ENCODE peak calls at places on chromosomes 13 and 19, in four cellular contexts. X is stimulated activated CD4-positive, alpha-beta T cell treated with anti-CD3 and anti-CD28 coated beads, Interleukin-4, amount 100 ng/mL, for 1 hour; T is iris pigment epithelial cell; M is glutamatergic neuron. F is an unnamed sample.

GRCh38 chr19:1057185-1057857 is 9.6 kb upstream of the ARHGAP45 start:
- DNase-seq in M (no peak), X (peak), T (peak), F (no peak)

GRCh38 chr13:36033035-36033434 is 98.1 kb downstream of the DCLK1 start:
- DNase-seq in M (no peak), X (no peak), T (no peak), F (no peak)

GRCh38 chr19:6891761-6892385 is 4.5 kb downstream of the ADGRE1 start:
- DNase-seq in T (no peak), X (no peak), M (no peak), F (no peak)

GRCh38 chr13:27969073-27969865 is at the start of gene CDX2:
- DNase-seq in M (peak), X (no peak), T (no peak), F (peak)

GRCh38 chr13:44470623-44471562 is 97.3 kb downstream of the SERP2 start:
- DNase-seq in M (no peak), T (peak), X (no peak), F (no peak)

GRCh38 chr13:100154835-100155463 is 66.1 kb downstream of the PCCA start:
- DNase-seq in T (no peak), X (no peak), M (no peak), F (no peak)

GRCh38 chr19:38904463-38905185 is 4.9 kb downstream of the NFKBIB start:
- DNase-seq in M (no peak), T (no peak), X (no peak), F (no peak)

GRCh38 chr13:75430618-75431209 is 51.3 kb downstream of the TBC1D4 start:
- DNase-seq in T (no peak), M (no peak), X (no peak), F (no peak)

GRCh38 chr13:114145256-114145655 is 12.8 kb upstream of the RASA3 start:
- DNase-seq in T (no peak), M (peak), X (peak), F (peak)

GRCh38 chr13:113796211-113796875 is 37.3 kb downstream of the TMEM255B start:
- DNase-seq in M (no peak), T (no peak), X (no peak), F (no peak)

GRCh38 chr19:3783660-3784584 is 2.3 kb downstream of the MATK start:
- DNase-seq in M (peak), X (peak), T (no peak), F (peak)

GRCh38 chr19:4369109-4369887 is 25.9 kb downstream of the MPND start:
- DNase-seq in X (peak), M (no peak), T (peak), F (no peak)

GRCh38 chr19:30373593-30373992 is 1.4 kb downstream of the ZNF536 start:
- DNase-seq in T (no peak), M (no peak), X (no peak), F (no peak)

GRCh38 chr13:45705145-45705695 is 3.1 kb downstream of the CBY2 start:
- DNase-seq in M (no peak), T (no peak), X (no peak), F (no peak)

GRCh38 chr19:49492573-49493411 is 3.4 kb upstream of the RPS11 start:
- DNase-seq in T (no peak), X (no peak), M (no peak), F (no peak)

GRCh38 chr19:48578891-48579290 is 26.9 kb downstream of the SULT2B1 start:
- DNase-seq in M (no peak), T (no peak), X (no peak), F (no peak)

GRCh38 chr13:106565127-106565775 is 2.7 kb downstream of the ARGLU1 start:
- DNase-seq in M (no peak), X (no peak), T (no peak), F (no peak)

GRCh38 chr13:72781461-72782439 is at the start of the genes DIS3 and PIBF1:
- DNase-seq in M (peak), X (peak), T (peak), F (peak)

GRCh38 chr19:11197291-11198174 is at the start of gene KANK2:
- DNase-seq in M (peak), X (peak), T (peak), F (peak)

F was measured in SK-N-SH.